ENCODE peak calls at places on chromosomes 2 and 18, in five cellular contexts. Z, Q, S, W and X are unnamed samples.

GRCh38 chr2:226600184-226600583 is 199.4 kb downstream of the IRS1 start:
- DNase-seq in Z (no peak), Q (peak), S (no peak), W (no peak), X (no peak)

GRCh38 chr2:166916987-166917386 is 28.7 kb downstream of the XIRP2 start:
- DNase-seq in Z (no peak), Q (no peak), S (no peak), W (no peak), X (no peak)

GRCh38 chr2:774436-774835 is 97.2 kb upstream of the TMEM18 start:
- DNase-seq in Z (no peak), Q (no peak), S (no peak), W (no peak), X (no peak)

GRCh38 chr2:195535911-195536522 is 121.0 kb upstream of the SLC39A10 start:
- DNase-seq in Z (peak), Q (no peak), S (no peak), W (no peak), X (peak)

GRCh38 chr18:23814977-23815614 is 125.8 kb downstream of the LAMA3 start:
- DNase-seq in Z (no peak), Q (no peak), S (no peak), W (no peak), X (peak)

GRCh38 chr2:48454504-48454903 is 75.5 kb upstream of the STON1 start:
- DNase-seq in Z (no peak), Q (no peak), S (no peak), W (no peak), X (no peak)

GRCh38 chr2:67836861-67837260 is 225.9 kb downstream of the C1D start:
- DNase-seq in Z (no peak), Q (no peak), S (no peak), W (no peak), X (peak)

GRCh38 chr2:187349328-187349944 is 98.6 kb downstream of the CALCRL start:
- DNase-seq in Z (no peak), Q (no peak), S (no peak), W (no peak), X (no peak)

GRCh38 chr18:3151379-3152264 is 68.1 kb downstream of the MYOM1 start:
- DNase-seq in Z (no peak), Q (no peak), S (no peak), W (no peak), X (no peak)

GRCh38 chr2:94984964-94985575 is 40.4 kb upstream of the MAL start:
- DNase-seq in Z (no peak), Q (no peak), S (peak), W (no peak), X (no peak)

GRCh38 chr18:25915907-25916306 is 174.5 kb downstream of the SS18 start:
- DNase-seq in Z (no peak), Q (no peak), S (no peak), W (no peak), X (no peak)

GRCh38 chr2:236690726-236691125 is 121.1 kb downstream of the ACKR3 start:
- DNase-seq in Z (no peak), Q (no peak), S (no peak), W (no peak), X (no peak)

GRCh38 chr2:236691799-236692167 is 122.2 kb downstream of the ACKR3 start:
- DNase-seq in Z (no peak), Q (no peak), S (no peak), W (peak), X (no peak)

GRCh38 chr2:236694125-236694888 is 124.7 kb downstream of the ACKR3 start:
- DNase-seq in Z (no peak), Q (no peak), S (no peak), W (no peak), X (no peak)

GRCh38 chr2:236692937-236693336 is 123.3 kb downstream of the ACKR3 start:
- DNase-seq in Z (no peak), Q (no peak), S (no peak), W (peak), X (no peak)

DNA sequence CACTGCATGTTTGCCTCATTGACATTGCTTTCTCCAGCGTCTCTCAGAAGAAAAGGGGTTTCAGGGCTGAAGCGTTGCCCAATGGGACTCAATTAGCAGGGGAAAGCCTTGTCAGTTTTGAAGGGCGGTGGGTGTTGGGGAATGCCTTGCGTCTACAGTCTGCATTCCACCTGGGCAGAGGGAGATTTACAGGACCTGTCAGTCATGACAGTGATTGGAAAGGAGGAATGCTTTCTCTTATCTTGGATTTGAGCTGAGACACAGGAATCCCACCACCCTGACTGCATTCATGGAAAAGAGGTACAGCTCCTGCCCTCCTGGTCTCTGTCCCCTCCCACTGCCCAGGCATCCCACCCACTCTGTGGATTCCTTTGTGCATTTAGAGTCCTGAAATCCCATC is 123.9 kb downstream of the ACKR3 start:
- DNase-seq in Z (no peak), Q (no peak), S (no peak), W (peak), X (no peak)
- TF ChIP-seq CTCF in Z (no peak), Q (no peak), S (no peak), W (no peak), X (no peak)

DNA sequence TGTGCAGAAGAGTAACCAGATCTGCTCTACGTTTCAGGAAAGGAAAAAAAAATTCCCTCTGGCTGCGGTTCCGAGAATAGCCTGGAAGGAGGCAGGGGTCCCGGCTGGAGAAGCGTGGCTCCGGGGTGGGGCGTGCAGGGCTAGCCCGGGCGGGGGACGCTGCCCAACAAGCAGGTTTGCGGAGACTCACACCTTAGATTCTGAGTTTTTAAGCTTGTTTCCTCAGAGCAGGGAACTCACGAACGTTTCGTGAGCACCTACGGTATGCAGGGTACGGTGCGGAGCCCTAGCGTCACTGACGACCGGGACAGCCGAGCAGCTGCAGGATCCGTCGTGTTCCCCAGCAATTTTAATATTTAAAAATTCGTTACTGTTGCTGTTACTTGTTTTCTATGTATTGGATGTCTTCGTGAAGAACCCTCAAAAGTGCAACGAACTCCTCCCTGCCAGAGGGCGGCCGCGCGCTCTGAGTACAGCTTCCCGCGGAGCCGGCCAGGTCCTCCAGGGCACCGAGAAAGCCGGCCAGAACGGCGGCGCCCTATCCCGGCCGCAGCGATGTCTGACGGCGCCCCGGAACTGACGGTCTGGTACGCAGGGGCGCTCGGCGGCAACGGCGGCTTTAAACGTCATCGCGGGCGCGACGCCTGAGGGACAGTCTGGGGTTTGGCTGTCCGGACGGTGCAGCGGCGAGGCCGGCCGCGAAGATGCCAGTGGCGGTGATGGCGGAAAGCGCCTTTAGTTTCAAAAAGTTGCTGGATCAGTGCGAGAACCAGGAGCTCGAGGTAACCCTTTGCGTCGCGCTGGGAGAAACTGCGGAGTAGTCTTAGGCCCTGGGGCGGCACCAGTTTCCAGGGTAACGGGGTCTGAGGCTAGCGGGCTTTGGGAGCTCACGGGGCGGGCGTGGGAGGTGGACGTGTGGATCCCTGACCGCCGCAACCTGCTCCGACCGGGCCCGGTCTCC is at the start of gene COPS8:
- DNase-seq in Z (peak), Q (peak), S (no peak), W (peak), X (peak)
- TF ChIP-seq CTCF in Z (peak), Q (no peak), S (peak), W (peak), X (peak)

DNA sequence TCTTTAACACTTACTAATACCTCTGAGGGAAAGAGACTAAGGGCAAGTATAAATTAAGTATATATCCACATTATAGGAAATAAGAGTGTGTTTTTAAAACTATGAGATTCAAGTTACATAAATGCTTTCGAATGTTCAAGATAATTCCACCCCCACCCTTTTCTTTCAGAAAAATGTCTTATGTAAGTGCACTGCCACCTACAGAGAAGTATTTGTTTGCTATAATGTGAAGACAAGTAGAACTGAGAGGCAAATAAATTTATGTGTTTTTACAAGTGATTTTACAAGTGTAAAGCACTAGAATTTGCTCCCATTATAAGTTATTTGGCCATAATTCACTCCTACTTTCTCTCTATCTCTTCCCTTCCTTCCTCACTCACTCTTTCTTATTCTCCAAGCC is 99.9 kb upstream of the CRACDL start:
- DNase-seq in Z (no peak), Q (no peak), S (no peak), W (no peak), X (no peak)
- TF ChIP-seq CTCF in Z (no peak), Q (no peak), S (no peak), W (no peak), X (no peak)

DNA sequence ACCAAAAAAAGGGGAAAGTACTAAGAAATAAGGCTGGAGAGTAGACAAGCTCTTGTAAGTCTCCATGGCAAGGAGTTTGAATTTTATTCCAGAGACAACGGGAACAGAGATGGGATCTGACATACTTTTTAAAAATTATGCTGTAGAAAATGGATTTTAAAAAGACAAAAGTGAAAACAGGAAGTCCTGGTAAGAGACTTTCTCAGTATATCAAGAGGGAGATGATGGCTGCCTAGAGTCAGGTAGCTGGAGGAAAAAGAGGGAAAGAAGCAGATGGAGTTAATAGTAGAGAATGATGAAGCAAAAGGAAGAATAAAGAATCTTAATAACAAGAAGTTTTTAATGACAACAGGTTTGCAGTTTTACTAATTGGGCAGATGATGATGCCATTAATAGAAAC is 168.1 kb downstream of the SRBD1 start:
- DNase-seq in Z (no peak), Q (no peak), S (no peak), W (no peak), X (no peak)
- TF ChIP-seq CTCF in Z (no peak), Q (no peak), S (no peak), W (no peak), X (no peak)